ENCODE peak calls at places on chromosomes 12 and 14, in ten cellular contexts. One of them, this sample, is unnamed.

GRCh38 chr12:67911293-67911637 is 78.0 kb upstream of the IFNG-AS1 start:
- DNase-seq in IMR-90: peak; percentile 23
- DNase-seq in psoas muscle: no peak
- DNase-seq in colonic mucosa: no peak
- DNase-seq in neural progenitor cell: no peak
- DNase-seq in GM12864: no peak
- DNase-seq in endothelial cell of umbilical vein: no peak
- DNase-seq in cardiac muscle cell: peak; percentile 45
- DNase-seq in HFF-Myc: no peak
- DNase-seq in lower leg skin: no peak
- DNase-seq in this sample: no peak

GRCh38 chr14:34340226-34340625 is 121.8 kb downstream of the SPTSSA start:
- DNase-seq in cardiac muscle cell: no peak
- DNase-seq in GM12864: no peak
- DNase-seq in psoas muscle: no peak
- DNase-seq in colonic mucosa: no peak
- DNase-seq in HFF-Myc: no peak
- DNase-seq in lower leg skin: no peak
- DNase-seq in neural progenitor cell: no peak
- DNase-seq in IMR-90: peak; percentile 71
- DNase-seq in endothelial cell of umbilical vein: no peak
- DNase-seq in this sample: no peak

GRCh38 chr14:29741909-29742401 is 185.7 kb downstream of the PRKD1 start:
- DNase-seq in neural progenitor cell: no peak
- DNase-seq in lower leg skin: no peak
- DNase-seq in colonic mucosa: no peak
- DNase-seq in GM12864: no peak
- DNase-seq in IMR-90: peak; percentile 57
- DNase-seq in cardiac muscle cell: no peak
- DNase-seq in psoas muscle: no peak
- DNase-seq in HFF-Myc: no peak
- DNase-seq in endothelial cell of umbilical vein: peak; percentile 84
- DNase-seq in this sample: no peak

GRCh38 chr12:132986885-132987225 is 688 bp downstream of the ZNF26 start:
- DNase-seq in colonic mucosa: no peak
- DNase-seq in cardiac muscle cell: no peak
- DNase-seq in lower leg skin: no peak
- DNase-seq in neural progenitor cell: peak; percentile 11
- DNase-seq in GM12864: no peak
- DNase-seq in IMR-90: peak; percentile 27
- DNase-seq in psoas muscle: no peak
- DNase-seq in HFF-Myc: no peak
- DNase-seq in endothelial cell of umbilical vein: no peak
- DNase-seq in this sample: peak; percentile 14

GRCh38 chr12:106145539-106146447 is 7.0 kb upstream of the NUAK1 start:
- DNase-seq in lower leg skin: peak; percentile 64
- DNase-seq in cardiac muscle cell: peak; percentile 58
- DNase-seq in psoas muscle: no peak
- DNase-seq in GM12864: no peak
- DNase-seq in neural progenitor cell: no peak
- DNase-seq in HFF-Myc: no peak
- DNase-seq in endothelial cell of umbilical vein: peak; percentile 84
- DNase-seq in IMR-90: no peak
- DNase-seq in colonic mucosa: peak; percentile 84
- DNase-seq in this sample: no peak

GRCh38 chr12:108390495-108391203 is 51.5 kb upstream of the CMKLR1 start:
- DNase-seq in lower leg skin: no peak
- DNase-seq in cardiac muscle cell: no peak
- DNase-seq in colonic mucosa: no peak
- DNase-seq in HFF-Myc: no peak
- DNase-seq in endothelial cell of umbilical vein: no peak
- DNase-seq in neural progenitor cell: peak; percentile 54
- DNase-seq in GM12864: no peak
- DNase-seq in IMR-90: no peak
- DNase-seq in psoas muscle: no peak
- DNase-seq in this sample: no peak

GRCh38 chr14:25050494-25051170 is 685 bp upstream of the STXBP6 start:
- DNase-seq in psoas muscle: no peak
- DNase-seq in cardiac muscle cell: peak; percentile 23
- DNase-seq in endothelial cell of umbilical vein: peak; percentile 21
- DNase-seq in colonic mucosa: no peak
- DNase-seq in HFF-Myc: peak; percentile 69
- DNase-seq in IMR-90: peak; percentile 82
- DNase-seq in neural progenitor cell: peak; percentile 57
- DNase-seq in GM12864: no peak
- DNase-seq in lower leg skin: no peak
- DNase-seq in this sample: no peak

GRCh38 chr12:98154850-98155249 is 360.5 kb upstream of the TMPO start:
- DNase-seq in IMR-90: no peak
- DNase-seq in colonic mucosa: no peak
- DNase-seq in psoas muscle: no peak
- DNase-seq in endothelial cell of umbilical vein: peak; percentile 57
- DNase-seq in neural progenitor cell: peak; percentile 75
- DNase-seq in lower leg skin: no peak
- DNase-seq in GM12864: no peak
- DNase-seq in cardiac muscle cell: peak; percentile 38
- DNase-seq in HFF-Myc: no peak
- DNase-seq in this sample: no peak

GRCh38 chr12:117100851-117101673 is 1.8 kb upstream of the TESC start:
- DNase-seq in lower leg skin: no peak
- DNase-seq in cardiac muscle cell: no peak
- DNase-seq in HFF-Myc: no peak
- DNase-seq in neural progenitor cell: peak; percentile 23
- DNase-seq in endothelial cell of umbilical vein: no peak
- DNase-seq in IMR-90: no peak
- DNase-seq in psoas muscle: no peak
- DNase-seq in GM12864: no peak
- DNase-seq in colonic mucosa: no peak
- DNase-seq in this sample: no peak

GRCh38 chr14:104031384-104031783 is 54.1 kb upstream of the ASPG start:
- DNase-seq in neural progenitor cell: no peak
- DNase-seq in colonic mucosa: no peak
- DNase-seq in GM12864: no peak
- DNase-seq in cardiac muscle cell: no peak
- DNase-seq in HFF-Myc: no peak
- DNase-seq in psoas muscle: no peak
- DNase-seq in lower leg skin: no peak
- DNase-seq in IMR-90: no peak
- DNase-seq in endothelial cell of umbilical vein: no peak
- DNase-seq in this sample: no peak

DNA sequence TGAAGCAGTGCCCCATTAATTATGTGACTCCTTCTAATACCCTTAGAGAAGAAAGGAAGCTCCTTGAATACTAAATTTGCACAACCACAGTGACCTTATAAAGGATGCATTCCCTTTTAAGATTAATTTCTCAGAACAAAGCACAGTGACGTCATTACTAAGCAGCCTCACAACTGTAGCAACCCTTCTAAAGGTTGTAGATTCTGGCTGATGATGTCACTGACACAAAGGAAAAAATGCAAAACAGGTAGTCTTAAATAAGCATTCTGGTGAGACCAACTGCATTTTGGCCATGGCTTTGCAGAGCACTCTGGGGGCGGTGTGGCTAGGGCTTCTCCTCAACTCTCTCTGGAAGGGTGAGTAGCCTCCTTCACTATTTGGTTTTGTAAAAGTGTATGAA is 38.4 kb upstream of the OR4E1 start:
- DNase-seq in IMR-90: no peak
- DNase-seq in cardiac muscle cell: no peak
- DNase-seq in lower leg skin: no peak
- DNase-seq in neural progenitor cell: no peak
- DNase-seq in colonic mucosa: no peak
- DNase-seq in HFF-Myc: no peak
- DNase-seq in endothelial cell of umbilical vein: no peak
- DNase-seq in GM12864: no peak
- DNase-seq in psoas muscle: no peak
- DNase-seq in this sample: no peak
- H3K4me3 ChIP-seq in IMR-90: no peak overlapping the region
- H3K4me3 ChIP-seq in cardiac muscle cell: no peak overlapping the region
- H3K4me3 ChIP-seq in lower leg skin: no peak overlapping the region
- H3K4me3 ChIP-seq in neural progenitor cell: no peak overlapping the region
- H3K4me3 ChIP-seq in colonic mucosa: no peak overlapping the region
- H3K4me3 ChIP-seq in HFF-Myc: no peak overlapping the region
- H3K4me3 ChIP-seq in endothelial cell of umbilical vein: no peak overlapping the region
- H3K4me3 ChIP-seq in GM12864: no peak overlapping the region
- H3K4me3 ChIP-seq in psoas muscle: no peak overlapping the region
- H3K4me3 ChIP-seq in this sample: no peak overlapping the region

GRCh38 chr12:64665506-64665905 is 55.2 kb downstream of the RASSF3 start:
- DNase-seq in psoas muscle: no peak
- DNase-seq in GM12864: peak; percentile 68
- DNase-seq in endothelial cell of umbilical vein: peak; percentile 68
- DNase-seq in lower leg skin: no peak
- DNase-seq in HFF-Myc: no peak
- DNase-seq in IMR-90: no peak
- DNase-seq in neural progenitor cell: peak; percentile 31
- DNase-seq in cardiac muscle cell: no peak
- DNase-seq in colonic mucosa: peak; percentile 72
- DNase-seq in this sample: no peak
- H3K4me3 ChIP-seq in psoas muscle: no peak overlapping the region
- H3K4me3 ChIP-seq in GM12864: peak overlapping the region; percentile 43
- H3K4me3 ChIP-seq in endothelial cell of umbilical vein: no peak overlapping the region
- H3K4me3 ChIP-seq in lower leg skin: no peak overlapping the region
- H3K4me3 ChIP-seq in HFF-Myc: no peak overlapping the region
- H3K4me3 ChIP-seq in IMR-90: no peak overlapping the region
- H3K4me3 ChIP-seq in neural progenitor cell: no peak overlapping the region
- H3K4me3 ChIP-seq in cardiac muscle cell: no peak overlapping the region
- H3K4me3 ChIP-seq in colonic mucosa: no peak overlapping the region
- H3K4me3 ChIP-seq in this sample: no peak overlapping the region

DNA sequence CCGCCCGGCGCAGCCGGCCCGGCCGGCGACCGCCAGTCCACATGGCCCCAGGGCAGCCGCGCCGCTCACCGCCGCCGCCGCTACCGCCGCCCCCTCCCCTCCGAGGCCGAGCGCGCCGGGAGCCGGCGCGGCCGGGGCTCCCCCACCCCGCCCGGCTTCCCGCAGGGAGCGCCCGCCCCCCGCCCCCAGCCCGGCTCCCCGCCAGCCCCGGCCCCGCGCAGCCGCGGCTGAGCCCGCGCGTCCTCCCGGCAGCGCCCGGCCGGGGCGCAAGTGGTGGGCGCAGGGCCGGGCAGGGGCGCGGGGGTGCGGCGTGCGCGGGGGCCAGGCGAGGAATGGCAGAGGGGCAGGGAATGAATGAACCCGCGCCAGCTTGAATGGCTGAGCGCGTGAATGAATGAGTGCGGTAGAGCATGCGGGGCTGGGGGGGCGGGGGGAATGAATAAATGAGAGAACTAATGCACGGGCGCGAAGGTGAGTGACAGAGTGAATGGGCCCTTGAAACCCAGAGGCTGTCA is at the start of gene BEGAIN:
- DNase-seq in GM12864: no peak
- DNase-seq in lower leg skin: no peak
- DNase-seq in neural progenitor cell: peak; percentile 72
- DNase-seq in IMR-90: no peak
- DNase-seq in colonic mucosa: no peak
- DNase-seq in cardiac muscle cell: peak; percentile 49
- DNase-seq in endothelial cell of umbilical vein: no peak
- DNase-seq in psoas muscle: peak; percentile 3
- DNase-seq in HFF-Myc: no peak
- DNase-seq in this sample: no peak
- H3K4me3 ChIP-seq in GM12864: peak within 1 kb of the TSS; percentile 1
- H3K4me3 ChIP-seq in lower leg skin: peak within 1 kb of the TSS; percentile 32
- H3K4me3 ChIP-seq in neural progenitor cell: peak within 1 kb of the TSS; percentile 57
- H3K4me3 ChIP-seq in IMR-90: peak within 1 kb of the TSS; percentile 32
- H3K4me3 ChIP-seq in colonic mucosa: peak within 1 kb of the TSS; percentile 49
- H3K4me3 ChIP-seq in cardiac muscle cell: peak within 1 kb of the TSS; percentile 44
- H3K4me3 ChIP-seq in endothelial cell of umbilical vein: peak within 1 kb of the TSS; percentile 36
- H3K4me3 ChIP-seq in psoas muscle: peak within 1 kb of the TSS; percentile 60
- H3K4me3 ChIP-seq in HFF-Myc: peak within 1 kb of the TSS; percentile 54
- H3K4me3 ChIP-seq in this sample: peak within 1 kb of the TSS; percentile 26

DNA sequence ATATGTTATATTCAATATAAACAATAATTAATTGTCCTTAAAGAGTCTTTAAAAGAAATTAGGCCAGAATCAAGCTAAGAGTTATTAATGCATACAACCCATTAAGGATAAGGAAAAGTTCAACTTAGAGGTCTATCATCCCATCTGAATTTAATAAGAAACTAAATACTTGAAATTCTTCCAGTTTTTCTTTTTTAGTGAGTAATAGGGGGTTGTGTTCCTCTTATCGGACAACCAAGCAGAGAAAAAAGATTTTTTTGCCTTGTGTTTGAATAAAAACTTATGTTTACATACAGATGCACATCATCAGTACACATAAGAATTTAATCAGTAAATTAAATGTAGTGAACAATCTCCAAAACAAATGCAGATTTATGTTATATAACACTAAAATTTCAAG is 32.5 kb downstream of the PAWR start:
- DNase-seq in lower leg skin: no peak
- DNase-seq in psoas muscle: no peak
- DNase-seq in GM12864: no peak
- DNase-seq in endothelial cell of umbilical vein: no peak
- DNase-seq in cardiac muscle cell: no peak
- DNase-seq in neural progenitor cell: no peak
- DNase-seq in IMR-90: peak; percentile 65
- DNase-seq in colonic mucosa: no peak
- DNase-seq in HFF-Myc: peak; percentile 32
- DNase-seq in this sample: no peak
- H3K4me3 ChIP-seq in lower leg skin: no peak overlapping the region
- H3K4me3 ChIP-seq in psoas muscle: no peak overlapping the region
- H3K4me3 ChIP-seq in GM12864: no peak overlapping the region
- H3K4me3 ChIP-seq in endothelial cell of umbilical vein: no peak overlapping the region
- H3K4me3 ChIP-seq in cardiac muscle cell: no peak overlapping the region
- H3K4me3 ChIP-seq in neural progenitor cell: no peak overlapping the region
- H3K4me3 ChIP-seq in IMR-90: no peak overlapping the region
- H3K4me3 ChIP-seq in colonic mucosa: no peak overlapping the region
- H3K4me3 ChIP-seq in HFF-Myc: no peak overlapping the region
- H3K4me3 ChIP-seq in this sample: no peak overlapping the region

DNA sequence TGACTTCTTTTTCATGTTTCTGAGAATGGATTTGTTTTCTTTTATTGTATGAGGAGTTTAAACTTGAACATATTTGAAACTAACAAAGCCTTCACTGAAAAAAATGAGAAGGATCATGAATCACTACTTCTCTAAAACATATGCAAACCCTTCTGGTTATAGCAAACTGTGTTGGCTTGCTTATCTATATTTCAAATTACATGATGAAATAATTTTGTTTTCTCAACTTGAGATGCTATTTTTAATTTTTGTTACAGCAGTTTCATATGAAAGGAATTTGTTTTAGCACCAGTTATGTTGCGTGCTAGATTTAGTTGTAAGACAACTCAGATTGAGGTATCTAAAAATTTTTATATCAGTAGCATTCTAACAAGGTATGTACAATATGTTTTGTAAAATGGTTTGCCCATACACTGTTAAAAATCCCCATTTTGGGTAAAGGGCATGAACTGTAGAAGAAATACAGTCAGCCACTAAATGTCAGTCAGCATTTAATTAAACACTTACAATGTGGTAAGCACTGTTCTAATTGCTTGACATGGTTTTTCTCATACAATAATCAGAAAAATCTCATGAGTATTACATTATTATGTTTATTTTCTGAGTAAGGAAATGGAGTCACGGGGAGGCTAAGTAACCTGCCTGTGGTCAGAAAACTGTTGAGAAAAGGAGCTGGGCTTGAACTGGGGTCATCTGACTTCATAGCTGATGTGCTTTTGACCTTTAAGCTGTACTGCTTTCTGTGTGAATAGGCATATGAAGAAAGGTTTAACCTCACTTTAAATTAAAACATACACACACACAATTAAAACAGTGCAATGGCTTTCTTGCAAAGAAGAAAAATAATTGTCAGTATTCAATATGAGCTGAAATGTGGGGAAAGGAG is 105.7 kb downstream of the PLEKHA5 start:
- DNase-seq in neural progenitor cell: no peak
- DNase-seq in GM12864: no peak
- DNase-seq in IMR-90: peak; percentile 67
- DNase-seq in cardiac muscle cell: no peak
- DNase-seq in lower leg skin: no peak
- DNase-seq in endothelial cell of umbilical vein: peak; percentile 31
- DNase-seq in colonic mucosa: no peak
- DNase-seq in HFF-Myc: no peak
- DNase-seq in psoas muscle: no peak
- DNase-seq in this sample: no peak
- H3K4me3 ChIP-seq in neural progenitor cell: no peak overlapping the region
- H3K4me3 ChIP-seq in GM12864: no peak overlapping the region
- H3K4me3 ChIP-seq in IMR-90: no peak overlapping the region
- H3K4me3 ChIP-seq in cardiac muscle cell: no peak overlapping the region
- H3K4me3 ChIP-seq in lower leg skin: no peak overlapping the region
- H3K4me3 ChIP-seq in endothelial cell of umbilical vein: no peak overlapping the region
- H3K4me3 ChIP-seq in colonic mucosa: no peak overlapping the region
- H3K4me3 ChIP-seq in HFF-Myc: no peak overlapping the region
- H3K4me3 ChIP-seq in psoas muscle: no peak overlapping the region
- H3K4me3 ChIP-seq in this sample: no peak overlapping the region

This sample was measured in HL-60.